ENCODE peak calls at places on chromosome 11, in four cellular contexts. X is T-cell, V is T-helper 9 cell, D is NCI-H1417. W is an unnamed sample.

GRCh38 chr11:111829185-111829968 is 42.0 kb downstream of the ALG9 start:
- DNase-seq in V (no peak), X (no peak), D (no peak), W (no peak)

GRCh38 chr11:77088236-77089003 is 14.2 kb upstream of the OMP start:
- DNase-seq in D (no peak), V (no peak), X (no peak), W (no peak)

GRCh38 chr11:111933872-111934271 is 3.3 kb upstream of the DIXDC1 start:
- DNase-seq in D (no peak), V (no peak), X (no peak), W (no peak)

GRCh38 chr11:77403228-77403627 is 70.7 kb downstream of the PAK1 start:
- DNase-seq in D (no peak), X (no peak), V (no peak), W (no peak)

GRCh38 chr11:69387409-69387885 is 93.5 kb downstream of the MYEOV start:
- DNase-seq in V (no peak), X (no peak), D (no peak), W (no peak)

GRCh38 chr11:8011981-8012444 is 24.9 kb downstream of the EIF3F start:
- DNase-seq in V (no peak), D (no peak), X (no peak), W (no peak)

GRCh38 chr11:64947202-64947814 is 11.6 kb upstream of the GPHA2 start:
- DNase-seq in V (no peak), D (no peak), X (no peak), W (no peak)

GRCh38 chr11:61092280-61092766 is 10.0 kb upstream of the CD5 start:
- DNase-seq in X (no peak), D (no peak), V (peak; percentile 34), W (peak; percentile 36)

GRCh38 chr11:35487532-35488078 is 37.8 kb downstream of the PAMR1 start:
- DNase-seq in D (peak; percentile 14), V (no peak), X (no peak), W (no peak)

GRCh38 chr11:121933694-121934093 is 182.3 kb downstream of the BLID start:
- DNase-seq in V (no peak), D (no peak), X (no peak), W (no peak)

GRCh38 chr11:111796696-111797095 is 30.5 kb upstream of the PPP2R1B start:
- DNase-seq in X (no peak), D (no peak), V (no peak), W (no peak)

GRCh38 chr11:1534682-1535081 is 37.4 kb downstream of the DUSP8 start:
- DNase-seq in X (no peak), D (no peak), V (no peak), W (no peak)

GRCh38 chr11:102244681-102245409 is 72.4 kb upstream of the BIRC3 start:
- DNase-seq in V (no peak), X (no peak), D (no peak), W (no peak)

GRCh38 chr11:73931039-73931645 is 19.7 kb upstream of the DNAJB13 start:
- DNase-seq in D (peak; percentile 51), X (no peak), V (no peak), W (no peak)

GRCh38 chr11:86623041-86623621 is 49.3 kb downstream of the ME3 start:
- DNase-seq in X (no peak), D (no peak), V (no peak), W (no peak)

GRCh38 chr11:124670732-124671131 is 2.8 kb downstream of the SIAE start:
- DNase-seq in X (peak; percentile 67), D (no peak), V (no peak), W (peak; percentile 25)

GRCh38 chr11:115616941-115617340 is 112.7 kb upstream of the CADM1 start:
- DNase-seq in V (no peak), X (no peak), D (no peak), W (no peak)

GRCh38 chr11:58830693-58831301 is 13.7 kb downstream of the GLYATL2 start:
- DNase-seq in V (no peak), X (no peak), D (no peak), W (no peak)

GRCh38 chr11:133966924-133967598 is 10.3 kb upstream of the IGSF9B start:
- DNase-seq in D (no peak), V (peak; percentile 31), X (peak; percentile 70), W (peak; percentile 42)

GRCh38 chr11:87359401-87359800 is 321.7 kb downstream of the TMEM135 start:
- DNase-seq in V (no peak), X (no peak), D (peak; percentile 67), W (no peak)